ENCODE peak calls at places on chromosomes 4 and X, in five cellular contexts. One of them, this sample, is unnamed.

GRCh38 chr4:37693450-37694190 is 7.4 kb upstream of the RELL1 start:
- DNase-seq in GM12878: no peak
- DNase-seq in K562: no peak
- DNase-seq in SK-N-SH: no peak
- DNase-seq in HepG2: no peak
- DNase-seq in this sample: no peak

GRCh38 chrX:150219374-150220185 is 143.5 kb upstream of the MAMLD1 start:
- DNase-seq in GM12878: no peak
- DNase-seq in K562: no peak
- DNase-seq in SK-N-SH: no peak
- DNase-seq in HepG2: no peak
- DNase-seq in this sample: no peak

GRCh38 chr4:8494983-8495548 is 54.5 kb downstream of the TRMT44 start:
- DNase-seq in GM12878: no peak
- DNase-seq in K562: no peak
- DNase-seq in SK-N-SH: no peak
- DNase-seq in HepG2: no peak
- DNase-seq in this sample: no peak

GRCh38 chrX:11464836-11465458 is 171.7 kb downstream of the AMELX start:
- DNase-seq in GM12878: no peak
- DNase-seq in K562: peak
- DNase-seq in SK-N-SH: no peak
- DNase-seq in HepG2: no peak
- DNase-seq in this sample: no peak

GRCh38 chr4:77264826-77265225 is 107.8 kb downstream of the CCNG2 start:
- DNase-seq in GM12878: no peak
- DNase-seq in K562: no peak
- DNase-seq in SK-N-SH: no peak
- DNase-seq in HepG2: no peak
- DNase-seq in this sample: no peak

GRCh38 chr4:169160825-169161224 is 109.9 kb downstream of the SH3RF1 start:
- DNase-seq in GM12878: no peak
- DNase-seq in K562: no peak
- DNase-seq in SK-N-SH: no peak
- DNase-seq in HepG2: no peak
- DNase-seq in this sample: no peak

GRCh38 chr4:74123065-74123728 is 24.2 kb upstream of the CXCL2 start:
- DNase-seq in GM12878: no peak
- DNase-seq in K562: no peak
- DNase-seq in SK-N-SH: no peak
- DNase-seq in HepG2: peak
- DNase-seq in this sample: no peak

GRCh38 chr4:60611762-60612496 is 588.2 kb upstream of the ADGRL3 start:
- DNase-seq in GM12878: no peak
- DNase-seq in K562: no peak
- DNase-seq in SK-N-SH: no peak
- DNase-seq in HepG2: no peak
- DNase-seq in this sample: no peak

GRCh38 chr4:107755841-107756356 is 35.9 kb upstream of the PAPSS1 start:
- DNase-seq in GM12878: no peak
- DNase-seq in K562: no peak
- DNase-seq in SK-N-SH: no peak
- DNase-seq in HepG2: peak
- DNase-seq in this sample: no peak

GRCh38 chr4:100876546-100876945 is 358.7 kb upstream of the EMCN start:
- DNase-seq in GM12878: no peak
- DNase-seq in K562: no peak
- DNase-seq in SK-N-SH: no peak
- DNase-seq in HepG2: no peak
- DNase-seq in this sample: no peak

GRCh38 chrX:131746491-131746968 is 202.7 kb downstream of the OR13H1 start:
- DNase-seq in GM12878: peak
- DNase-seq in K562: peak
- DNase-seq in SK-N-SH: peak
- DNase-seq in HepG2: no peak
- DNase-seq in this sample: no peak

GRCh38 chr4:178633263-178633662 is 1191.0 kb upstream of the AGA start:
- DNase-seq in GM12878: no peak
- DNase-seq in K562: no peak
- DNase-seq in SK-N-SH: no peak
- DNase-seq in HepG2: no peak
- DNase-seq in this sample: no peak

GRCh38 chrX:71195959-71196727 is 26.9 kb upstream of the GJB1 start:
- DNase-seq in GM12878: no peak
- DNase-seq in K562: no peak
- DNase-seq in SK-N-SH: no peak
- DNase-seq in HepG2: no peak
- DNase-seq in this sample: no peak

GRCh38 chrX:54049801-54050200 is 5.5 kb upstream of the PHF8 start:
- DNase-seq in GM12878: no peak
- DNase-seq in K562: no peak
- DNase-seq in SK-N-SH: no peak
- DNase-seq in HepG2: no peak
- DNase-seq in this sample: no peak

GRCh38 chrX:112380541-112381278 is 298.1 kb upstream of the TRPC5 start:
- DNase-seq in GM12878: no peak
- DNase-seq in K562: no peak
- DNase-seq in SK-N-SH: no peak
- DNase-seq in HepG2: no peak
- DNase-seq in this sample: no peak

GRCh38 chrX:68807818-68808217 is 21.0 kb upstream of the EFNB1 start:
- DNase-seq in GM12878: no peak
- DNase-seq in K562: peak
- DNase-seq in SK-N-SH: no peak
- DNase-seq in HepG2: no peak
- DNase-seq in this sample: no peak

GRCh38 chr4:26074672-26075071 is 160.7 kb downstream of the SMIM20 start:
- DNase-seq in GM12878: peak
- DNase-seq in K562: no peak
- DNase-seq in SK-N-SH: no peak
- DNase-seq in HepG2: no peak
- DNase-seq in this sample: no peak

GRCh38 chr4:144584428-144584827 is 61.5 kb upstream of the HHIP start:
- DNase-seq in GM12878: no peak
- DNase-seq in K562: no peak
- DNase-seq in SK-N-SH: no peak
- DNase-seq in HepG2: no peak
- DNase-seq in this sample: no peak

GRCh38 chr4:76850010-76850441 is 47.9 kb downstream of the SOWAHB start:
- DNase-seq in GM12878: no peak
- DNase-seq in K562: no peak
- DNase-seq in SK-N-SH: no peak
- DNase-seq in HepG2: peak
- DNase-seq in this sample: no peak

GRCh38 chrX:134144231-134144630 is 92.8 kb upstream of the CCDC160 start:
- DNase-seq in GM12878: no peak
- DNase-seq in K562: peak
- DNase-seq in SK-N-SH: peak
- DNase-seq in HepG2: peak
- DNase-seq in this sample: no peak

GRCh38 chr4:118765399-118765798 is 70.5 kb downstream of the SEC24D start:
- DNase-seq in GM12878: no peak
- DNase-seq in K562: peak
- DNase-seq in SK-N-SH: no peak
- DNase-seq in HepG2: no peak
- DNase-seq in this sample: no peak

GRCh38 chr4:98546910-98547544 is 111.4 kb downstream of the TSPAN5 start:
- DNase-seq in GM12878: no peak
- DNase-seq in K562: no peak
- DNase-seq in SK-N-SH: no peak
- DNase-seq in HepG2: no peak
- DNase-seq in this sample: no peak

GRCh38 chrX:14899607-14900006 is 26.4 kb downstream of the MOSPD2 start:
- DNase-seq in GM12878: no peak
- DNase-seq in K562: peak
- DNase-seq in SK-N-SH: no peak
- DNase-seq in HepG2: no peak
- DNase-seq in this sample: no peak

GRCh38 chr4:40908702-40909362 is 159.1 kb downstream of the NSUN7 start:
- DNase-seq in GM12878: peak
- DNase-seq in K562: peak
- DNase-seq in SK-N-SH: peak
- DNase-seq in HepG2: peak
- DNase-seq in this sample: peak

GRCh38 chr4:183783933-183784622 is 121.0 kb upstream of the STOX2 start:
- DNase-seq in GM12878: no peak
- DNase-seq in K562: no peak
- DNase-seq in SK-N-SH: no peak
- DNase-seq in HepG2: no peak
- DNase-seq in this sample: no peak

GRCh38 chrX:79243691-79244090 is 99.2 kb downstream of the GPR174 start:
- DNase-seq in GM12878: no peak
- DNase-seq in K562: no peak
- DNase-seq in SK-N-SH: no peak
- DNase-seq in HepG2: no peak
- DNase-seq in this sample: no peak

GRCh38 chr4:6620891-6621555 is 19.5 kb upstream of the MRFAP1 start:
- DNase-seq in GM12878: no peak
- DNase-seq in K562: peak
- DNase-seq in SK-N-SH: peak
- DNase-seq in HepG2: peak
- DNase-seq in this sample: no peak

GRCh38 chrX:70481424-70481823 is 36.8 kb downstream of the DLG3 start:
- DNase-seq in GM12878: no peak
- DNase-seq in K562: no peak
- DNase-seq in SK-N-SH: no peak
- DNase-seq in HepG2: no peak
- DNase-seq in this sample: no peak

GRCh38 chr4:8698341-8699062 is 105.9 kb downstream of the CPZ start:
- DNase-seq in GM12878: no peak
- DNase-seq in K562: no peak
- DNase-seq in SK-N-SH: no peak
- DNase-seq in HepG2: no peak
- DNase-seq in this sample: no peak

GRCh38 chrX:3320471-3321046 is 25.9 kb downstream of the MXRA5 start:
- DNase-seq in GM12878: no peak
- DNase-seq in K562: no peak
- DNase-seq in SK-N-SH: no peak
- DNase-seq in HepG2: no peak
- DNase-seq in this sample: no peak
- TF ChIP-seq YY1 in GM12878: no peak
- TF ChIP-seq YY1 in K562: no peak
- TF ChIP-seq YY1 in SK-N-SH: no peak
- TF ChIP-seq YY1 in HepG2: no peak
- TF ChIP-seq YY1 in this sample: no peak

GRCh38 chr4:140095694-140096482 is 58.1 kb downstream of the MAML3 start:
- DNase-seq in GM12878: no peak
- DNase-seq in K562: no peak
- DNase-seq in SK-N-SH: peak
- DNase-seq in HepG2: no peak
- DNase-seq in this sample: no peak
- TF ChIP-seq USF2 in GM12878: no peak
- TF ChIP-seq USF2 in K562: no peak
- TF ChIP-seq USF2 in SK-N-SH: no peak
- TF ChIP-seq USF2 in HepG2: no peak
- TF ChIP-seq USF2 in this sample: no peak

GRCh38 chr4:89109841-89110540 is 1.3 kb upstream of the TIGD2 start:
- DNase-seq in GM12878: no peak
- DNase-seq in K562: no peak
- DNase-seq in SK-N-SH: peak
- DNase-seq in HepG2: no peak
- DNase-seq in this sample: no peak

GRCh38 chr4:89113415-89113814 is 2.1 kb downstream of the TIGD2 start:
- DNase-seq in GM12878: no peak
- DNase-seq in K562: no peak
- DNase-seq in SK-N-SH: no peak
- DNase-seq in HepG2: peak
- DNase-seq in this sample: no peak

GRCh38 chr4:89110986-89111832 is at the start of gene TIGD2:
- DNase-seq in GM12878: peak
- DNase-seq in K562: peak
- DNase-seq in SK-N-SH: peak
- DNase-seq in HepG2: peak
- DNase-seq in this sample: peak

GRCh38 chr4:89110541-89110985 is 770 bp upstream of the TIGD2 start:
- DNase-seq in GM12878: no peak
- DNase-seq in K562: no peak
- DNase-seq in SK-N-SH: no peak
- DNase-seq in HepG2: no peak
- DNase-seq in this sample: peak

DNA sequence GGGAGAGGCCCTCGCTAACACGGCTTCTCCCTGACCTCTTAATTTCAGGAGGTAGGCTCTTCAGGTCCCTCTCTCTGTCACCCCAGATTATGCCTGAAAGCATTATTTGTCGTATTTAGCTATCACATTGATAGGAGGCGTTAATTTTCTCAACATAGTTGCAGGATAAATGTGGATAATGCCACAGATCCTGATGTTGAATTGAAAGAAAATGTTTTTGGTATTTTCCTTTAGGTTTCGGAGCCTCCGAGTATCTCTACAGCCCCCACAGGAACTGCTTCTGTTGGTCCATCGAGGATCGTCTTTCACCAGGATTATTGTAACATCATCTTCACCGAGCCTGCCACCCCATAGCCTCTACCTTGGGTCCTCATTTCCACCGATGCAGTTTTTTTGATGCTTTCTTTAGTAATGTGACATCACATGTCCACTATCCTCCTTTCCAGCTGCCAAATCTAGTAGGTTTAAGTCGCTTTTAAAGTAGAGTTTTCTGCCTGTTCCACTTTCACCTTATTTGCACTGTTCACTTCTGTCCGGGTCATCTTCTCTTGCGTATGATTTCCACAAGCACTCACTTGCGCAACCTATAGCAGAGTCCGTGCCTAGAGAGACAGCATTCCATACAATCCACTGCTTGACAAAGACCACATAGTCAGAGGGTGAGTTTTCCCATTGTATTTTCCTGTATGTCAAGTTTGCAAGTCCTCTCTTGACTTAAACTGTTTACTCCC is 665 bp downstream of the TIGD2 start:
- DNase-seq in GM12878: no peak
- DNase-seq in K562: peak
- DNase-seq in SK-N-SH: peak
- DNase-seq in HepG2: peak
- DNase-seq in this sample: no peak
- TF ChIP-seq YY1 in GM12878: no peak
- TF ChIP-seq YY1 in K562: no peak
- TF ChIP-seq YY1 in SK-N-SH: no peak
- TF ChIP-seq YY1 in HepG2: no peak
- TF ChIP-seq YY1 in this sample: no peak

DNA sequence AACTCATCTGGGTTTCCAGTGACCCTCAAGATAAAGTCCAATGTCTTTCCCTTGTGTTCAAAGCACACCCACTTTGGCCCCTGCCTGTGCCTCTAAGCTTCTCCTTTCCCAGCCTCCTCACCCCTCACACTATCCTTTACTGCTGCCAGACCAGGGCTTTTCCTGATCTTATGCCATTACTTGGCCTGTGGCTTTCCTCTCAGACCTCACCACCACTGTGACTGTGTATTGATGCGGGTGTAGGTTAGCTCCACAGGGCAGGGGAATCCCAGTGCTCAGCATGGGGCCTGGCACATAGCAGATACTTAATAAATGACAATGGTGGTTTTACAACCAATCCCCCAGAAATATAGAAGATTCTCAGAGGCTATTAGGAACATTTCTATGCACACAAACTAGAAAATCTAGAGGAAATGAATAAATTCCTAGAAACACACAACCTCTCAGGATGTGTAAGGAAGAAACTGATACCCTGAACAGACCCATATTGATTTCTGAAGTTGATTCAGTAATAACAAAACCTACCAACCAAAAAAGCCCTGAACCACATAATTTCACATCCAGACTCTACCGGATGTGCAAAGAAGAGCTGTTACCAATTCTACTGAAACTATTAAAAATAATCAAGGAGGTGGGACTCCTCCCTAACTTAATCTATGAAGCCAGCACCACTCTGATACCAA is 129.6 kb upstream of the QRFPR start:
- DNase-seq in GM12878: no peak
- DNase-seq in K562: no peak
- DNase-seq in SK-N-SH: no peak
- DNase-seq in HepG2: no peak
- DNase-seq in this sample: no peak
- TF ChIP-seq USF2 in GM12878: no peak
- TF ChIP-seq USF2 in K562: no peak
- TF ChIP-seq USF2 in SK-N-SH: no peak
- TF ChIP-seq USF2 in HepG2: no peak
- TF ChIP-seq USF2 in this sample: no peak